ENCODE peak calls at places on chromosomes 3 and 15, in nine cellular contexts. E, W, A, D, J, R, Q, T and I are unnamed samples.

GRCh38 chr3:145807990-145808389 is 353.0 kb downstream of the PLOD2 start:
- DNase-seq in E (peak), W (peak), J (no peak), R (no peak), Q (no peak), T (no peak), A (peak), D (peak), I (peak)

GRCh38 chr3:41961061-41961749 is 698 bp downstream of the ULK4 start:
- DNase-seq in A (peak), E (peak), T (peak), R (peak), W (peak), J (no peak), D (peak), Q (peak), I (peak)

GRCh38 chr3:100075731-100076543 is 38.4 kb downstream of the FILIP1L start:
- DNase-seq in A (no peak), Q (no peak), D (no peak), R (no peak), E (no peak), J (no peak), T (no peak), W (no peak), I (no peak)

GRCh38 chr15:93980149-93980911 is 251.0 kb upstream of the MCTP2 start:
- DNase-seq in W (no peak), E (no peak), A (no peak), R (no peak), D (no peak), Q (no peak), T (no peak), J (no peak), I (no peak)

GRCh38 chr3:10242182-10243065 is 5.8 kb upstream of the TATDN2 start:
- DNase-seq in A (no peak), E (peak), Q (no peak), J (no peak), D (peak), T (no peak), R (no peak), W (no peak), I (no peak)

GRCh38 chr3:186251948-186252619 is 110.0 kb downstream of the DGKG start:
- DNase-seq in W (no peak), A (no peak), J (no peak), R (no peak), D (no peak), T (peak), E (no peak), Q (no peak), I (no peak)

GRCh38 chr3:124928333-124929202 is 6.0 kb downstream of the MUC13 start:
- DNase-seq in Q (no peak), A (peak), J (peak), R (peak), D (peak), T (peak), W (peak), E (peak), I (peak)

GRCh38 chr3:134060561-134061385 is 31.0 kb upstream of the SLCO2A1 start:
- DNase-seq in D (no peak), J (no peak), A (no peak), T (no peak), E (no peak), R (no peak), W (no peak), Q (no peak), I (no peak)

GRCh38 chr3:27930052-27930602 is 208.0 kb upstream of the EOMES start:
- DNase-seq in Q (no peak), W (no peak), E (no peak), J (no peak), R (no peak), D (no peak), A (no peak), T (no peak), I (no peak)

GRCh38 chr15:94247789-94248638 is 16.7 kb downstream of the MCTP2 start:
- DNase-seq in Q (no peak), A (no peak), E (no peak), J (no peak), T (no peak), D (no peak), W (no peak), R (no peak), I (no peak)

DNA sequence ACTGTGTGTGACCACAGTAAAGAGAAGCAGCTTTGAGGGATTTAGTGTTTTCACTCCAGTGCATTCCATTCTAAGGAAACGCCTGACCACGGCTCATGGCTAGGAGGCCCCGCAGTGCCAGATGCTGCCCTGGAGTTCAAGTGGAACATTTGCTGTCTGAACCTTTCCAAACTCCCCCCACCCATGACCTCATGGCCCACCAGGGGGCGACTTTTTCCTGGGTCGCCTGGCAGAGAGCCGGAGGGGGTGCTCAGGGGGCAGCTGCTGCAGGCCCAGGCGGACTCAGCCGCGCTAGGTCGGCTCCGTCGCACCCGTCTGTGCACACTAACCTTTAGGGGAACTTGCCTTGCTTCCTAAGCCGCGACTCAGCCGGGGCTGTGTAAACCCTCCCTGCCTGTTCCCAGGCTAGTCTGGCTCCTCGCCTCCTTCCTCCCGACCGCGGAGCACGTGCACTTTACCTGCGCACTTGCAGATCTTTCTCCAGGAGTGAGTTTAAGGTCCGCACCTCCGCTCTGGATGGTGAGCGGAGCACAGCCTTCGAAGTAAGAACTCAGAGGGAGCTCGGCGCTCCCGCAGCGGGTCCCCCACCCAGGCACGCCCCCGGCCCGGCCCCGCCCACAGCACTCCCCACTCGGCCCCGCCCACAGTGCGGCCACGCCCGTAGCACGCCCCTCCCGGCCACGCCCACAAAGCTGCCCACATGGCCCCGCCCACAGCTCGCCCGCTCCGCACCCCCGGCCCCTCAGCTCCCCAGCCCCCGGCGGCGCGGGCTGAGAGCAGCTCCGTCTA is at the start of gene OCA2:
- DNase-seq in T (peak), E (peak), A (peak), J (no peak), D (peak), W (peak), R (peak), Q (no peak), I (peak)
- TF ChIP-seq CTCF in T (no peak), E (peak), A (no peak), J (no peak), D (peak), W (peak), R (peak), Q (peak), I (peak)

GRCh38 chr3:65020780-65021179 is 333.0 kb upstream of the ADAMTS9 start:
- DNase-seq in Q (no peak), T (no peak), A (no peak), D (no peak), R (no peak), E (no peak), J (no peak), W (no peak), I (no peak)
- TF ChIP-seq CTCF in Q (no peak), T (no peak), A (no peak), D (no peak), R (no peak), E (no peak), J (no peak), W (no peak), I (no peak)

DNA sequence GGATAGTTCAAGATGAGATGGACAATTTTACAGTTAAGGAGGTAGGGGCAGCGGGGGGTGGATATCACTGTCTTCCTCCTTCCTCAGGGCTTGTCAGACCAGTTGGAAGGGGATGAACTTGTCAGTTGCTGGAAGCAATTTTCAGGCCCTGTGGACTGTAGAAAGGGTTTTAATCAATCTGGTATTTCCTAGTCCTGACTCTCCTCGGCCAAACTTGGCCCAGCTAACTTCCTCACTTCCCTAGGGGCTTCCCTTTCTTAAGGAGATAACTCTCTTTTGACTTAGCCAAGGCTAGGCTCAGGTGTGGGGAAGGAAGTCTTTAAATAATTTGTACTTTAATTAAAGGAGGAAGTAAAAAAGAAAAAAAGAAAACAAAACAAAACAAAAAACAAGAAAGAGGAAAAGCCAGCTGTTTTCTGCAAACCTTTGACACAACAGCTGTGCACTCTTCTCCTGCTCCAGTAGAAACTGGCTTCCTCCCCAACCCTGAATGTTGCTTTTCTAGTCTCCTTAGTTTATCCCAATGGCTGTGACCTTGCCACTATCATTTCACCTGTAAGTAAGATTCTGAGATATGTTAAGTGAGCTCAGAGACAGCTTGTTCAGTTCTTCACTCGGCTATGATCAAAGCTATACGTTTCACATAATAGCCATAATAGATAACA is 53.0 kb upstream of the ST3GAL6 start:
- DNase-seq in T (no peak), Q (no peak), A (no peak), E (no peak), W (no peak), J (no peak), D (no peak), R (no peak), I (no peak)
- TF ChIP-seq CTCF in T (no peak), Q (no peak), A (no peak), E (no peak), W (no peak), J (no peak), D (no peak), R (no peak), I (no peak)

GRCh38 chr3:167166594-167167253 is 213.4 kb downstream of the ZBBX start:
- DNase-seq in D (peak), T (no peak), R (no peak), J (no peak), E (no peak), A (no peak), W (peak), Q (no peak), I (no peak)

GRCh38 chr3:167167491-167167890 is 212.6 kb downstream of the ZBBX start:
- DNase-seq in R (no peak), J (no peak), Q (no peak), E (no peak), D (no peak), T (no peak), W (no peak), A (no peak), I (no peak)

GRCh38 chr3:167162083-167162482 is 218.0 kb downstream of the ZBBX start:
- DNase-seq in J (no peak), E (no peak), D (no peak), W (no peak), R (no peak), Q (no peak), T (no peak), A (no peak), I (no peak)

GRCh38 chr3:167166012-167166411 is 214.1 kb downstream of the ZBBX start:
- DNase-seq in A (no peak), R (no peak), J (no peak), T (no peak), E (no peak), D (no peak), Q (no peak), W (no peak), I (no peak)

GRCh38 chr3:167163580-167163979 is 216.5 kb downstream of the ZBBX start:
- DNase-seq in E (no peak), T (no peak), R (no peak), Q (no peak), A (no peak), W (no peak), D (no peak), J (no peak), I (no peak)
- TF ChIP-seq CTCF in E (no peak), T (no peak), R (no peak), Q (no peak), A (no peak), W (no peak), D (no peak), J (no peak), I (no peak)

DNA sequence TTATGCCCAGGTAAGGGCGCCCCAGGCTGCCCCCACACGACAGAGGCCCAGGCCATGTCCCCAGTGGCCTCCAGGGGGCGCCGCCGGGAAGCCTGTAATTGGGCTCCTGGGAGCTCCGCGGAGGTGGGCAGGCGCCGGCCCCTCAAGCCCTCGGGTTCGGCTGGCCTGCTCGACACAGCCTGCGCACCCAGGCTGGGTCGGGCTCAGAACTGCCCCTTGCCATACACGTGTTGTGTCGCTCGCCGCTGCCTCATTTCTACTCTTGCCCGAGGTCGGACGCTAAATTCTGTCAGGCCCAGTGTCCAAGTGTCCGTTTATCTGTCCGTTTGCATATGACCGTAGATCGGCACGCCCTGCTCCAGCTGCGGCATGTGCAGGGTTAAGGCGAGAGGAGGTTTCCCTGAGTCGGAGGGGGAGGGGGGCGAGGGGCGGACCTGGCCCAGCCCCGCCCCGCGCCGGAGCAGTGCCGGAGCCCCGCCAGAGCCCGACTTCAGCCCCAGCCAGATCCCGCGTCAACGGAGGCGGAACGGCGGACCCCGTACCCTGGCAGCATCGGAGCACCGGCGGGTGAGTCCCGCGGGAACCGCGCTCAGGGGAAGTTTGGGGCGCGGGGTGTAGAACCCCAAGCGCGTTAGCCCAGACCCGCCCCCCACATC is at the start of gene KLHDC8B:
- DNase-seq in J (peak), D (peak), R (peak), A (peak), E (peak), T (peak), W (peak), Q (peak), I (peak)
- TF ChIP-seq CTCF in J (peak), D (peak), R (peak), A (peak), E (peak), T (peak), W (peak), Q (peak), I (peak)

GRCh38 chr3:69718832-69719231 is 20.4 kb upstream of the MITF start:
- DNase-seq in J (no peak), T (no peak), R (no peak), A (peak), W (no peak), D (no peak), Q (no peak), E (no peak), I (no peak)
- TF ChIP-seq CTCF in J (no peak), T (no peak), R (no peak), A (no peak), W (peak), D (no peak), Q (no peak), E (no peak), I (no peak)